ENCODE peak calls at places on chromosome 7, in four cellular contexts. One of them, this sample, is unnamed. For H3K27me3 and H3K9me3, the result is how much of the 10 kb centered on the place peaks cover.

GRCh38 chr7:6649241-6649961 is 12.3 kb downstream of the ZNF316 start:
- DNase-seq in adipocyte: no peak
- DNase-seq in CD4-positive, alpha-beta T cell: no peak
- DNase-seq in PC-9: no peak
- DNase-seq in this sample: no peak

GRCh38 chr7:28815369-28815927 is 142.7 kb downstream of the TRIL start:
- DNase-seq in adipocyte: peak
- DNase-seq in CD4-positive, alpha-beta T cell: no peak
- DNase-seq in PC-9: no peak
- DNase-seq in this sample: no peak

GRCh38 chr7:481219-481930 is 38.3 kb downstream of the PDGFA start:
- DNase-seq in adipocyte: no peak
- DNase-seq in CD4-positive, alpha-beta T cell: no peak
- DNase-seq in PC-9: no peak
- DNase-seq in this sample: no peak

GRCh38 chr7:17062433-17063383 is 180.9 kb upstream of the AGR3 start:
- DNase-seq in adipocyte: peak
- DNase-seq in CD4-positive, alpha-beta T cell: no peak
- DNase-seq in PC-9: no peak
- DNase-seq in this sample: no peak

GRCh38 chr7:46658281-46658680 is 737.2 kb upstream of the IGFBP3 start:
- DNase-seq in adipocyte: no peak
- DNase-seq in CD4-positive, alpha-beta T cell: no peak
- DNase-seq in PC-9: no peak
- DNase-seq in this sample: no peak

GRCh38 chr7:158827411-158828342 is 1.6 kb downstream of the ESYT2 start:
- DNase-seq in adipocyte: peak
- DNase-seq in CD4-positive, alpha-beta T cell: no peak
- DNase-seq in PC-9: peak
- DNase-seq in this sample: no peak

GRCh38 chr7:21806388-21806787 is 139.3 kb downstream of the CDCA7L start:
- DNase-seq in adipocyte: no peak
- DNase-seq in CD4-positive, alpha-beta T cell: no peak
- DNase-seq in PC-9: no peak
- DNase-seq in this sample: no peak

GRCh38 chr7:139623518-139623917 is 100.0 kb downstream of the CLEC2L start:
- DNase-seq in adipocyte: no peak
- DNase-seq in CD4-positive, alpha-beta T cell: no peak
- DNase-seq in PC-9: no peak
- DNase-seq in this sample: no peak

GRCh38 chr7:108003591-108003935 is 602 bp upstream of the LAMB1 start:
- DNase-seq in adipocyte: no peak
- DNase-seq in CD4-positive, alpha-beta T cell: no peak
- DNase-seq in PC-9: no peak
- DNase-seq in this sample: no peak

GRCh38 chr7:55827577-55827976 is 35.0 kb downstream of the SEPTIN14 start:
- DNase-seq in adipocyte: no peak
- DNase-seq in CD4-positive, alpha-beta T cell: no peak
- DNase-seq in PC-9: peak
- DNase-seq in this sample: no peak

GRCh38 chr7:99324966-99325596 is 617 bp upstream of the ARPC1A start:
- DNase-seq in adipocyte: no peak
- DNase-seq in CD4-positive, alpha-beta T cell: no peak
- DNase-seq in PC-9: no peak
- DNase-seq in this sample: no peak

DNA sequence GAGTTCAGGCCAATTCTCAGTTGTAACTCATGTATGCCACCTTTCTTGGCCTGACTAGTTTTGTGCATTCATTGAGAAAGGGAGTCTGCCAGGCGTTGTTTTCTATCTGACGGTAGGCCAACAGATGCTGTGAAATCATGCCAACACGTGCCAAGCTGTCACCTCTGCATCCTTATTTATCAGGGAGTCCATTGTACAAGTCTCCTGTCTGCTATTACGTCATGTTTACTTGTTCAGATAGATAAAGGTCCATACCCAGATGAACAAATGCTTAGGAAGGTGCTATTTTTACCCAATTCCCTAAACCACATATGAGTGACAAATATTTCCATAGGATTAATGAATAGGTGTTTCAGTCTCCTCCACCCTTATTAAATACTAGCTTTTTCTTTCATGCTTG is 127.2 kb upstream of the CDK6 start:
- DNase-seq in adipocyte: no peak
- DNase-seq in CD4-positive, alpha-beta T cell: no peak
- DNase-seq in PC-9: no peak
- DNase-seq in this sample: no peak
- H3K27me3 ChIP-seq in adipocyte: under half
- H3K27me3 ChIP-seq in CD4-positive, alpha-beta T cell: under half
- H3K27me3 ChIP-seq in PC-9: under half
- H3K27me3 ChIP-seq in this sample: under half

DNA sequence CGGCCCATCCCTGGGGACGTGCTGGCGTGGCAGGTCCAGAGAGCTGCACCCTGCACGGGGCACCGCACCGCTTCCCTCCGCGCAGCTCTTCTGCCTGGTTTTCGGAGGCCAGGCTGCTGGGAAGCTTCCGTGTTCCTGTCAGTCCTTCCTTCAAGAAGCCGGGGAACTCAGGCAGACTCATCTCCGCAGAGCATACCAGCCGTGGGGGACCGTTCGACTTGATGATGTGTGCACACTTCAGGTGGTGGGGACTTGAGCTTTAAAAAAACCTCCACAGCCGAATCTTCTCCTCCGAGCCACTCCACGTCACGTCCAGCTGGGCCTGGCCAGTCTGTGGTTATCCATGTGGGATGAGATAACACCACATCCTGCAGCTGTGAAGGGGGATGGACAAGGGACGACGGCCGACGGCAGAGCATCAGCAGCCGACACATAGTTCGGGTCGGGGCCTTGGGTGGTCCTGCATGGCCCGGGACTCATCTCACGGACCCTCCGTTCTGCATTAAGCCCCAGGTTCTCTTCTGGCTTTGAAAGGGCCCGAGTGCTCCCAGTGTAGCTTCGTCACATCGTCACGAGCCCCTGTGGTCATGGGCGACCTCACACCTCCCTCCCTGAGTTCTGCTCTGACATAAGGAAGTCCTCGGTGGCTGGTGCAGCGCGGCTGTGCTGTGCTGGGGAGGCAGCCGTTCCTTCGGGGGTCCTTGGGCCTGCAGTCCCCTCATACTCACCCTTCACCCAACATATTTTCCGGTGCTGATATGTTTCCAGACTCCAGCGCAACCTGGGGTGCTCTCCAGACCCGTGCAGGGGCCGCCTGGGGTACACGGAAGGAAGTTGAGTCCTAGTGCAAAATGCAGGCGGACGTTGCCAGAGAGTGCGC is 4.5 kb upstream of the BHLHA15 start:
- DNase-seq in adipocyte: no peak
- DNase-seq in CD4-positive, alpha-beta T cell: no peak
- DNase-seq in PC-9: no peak
- DNase-seq in this sample: peak
- H3K9me3 ChIP-seq in adipocyte: under half
- H3K9me3 ChIP-seq in CD4-positive, alpha-beta T cell: under half
- H3K9me3 ChIP-seq in PC-9: under half
- H3K9me3 ChIP-seq in this sample: under half

DNA sequence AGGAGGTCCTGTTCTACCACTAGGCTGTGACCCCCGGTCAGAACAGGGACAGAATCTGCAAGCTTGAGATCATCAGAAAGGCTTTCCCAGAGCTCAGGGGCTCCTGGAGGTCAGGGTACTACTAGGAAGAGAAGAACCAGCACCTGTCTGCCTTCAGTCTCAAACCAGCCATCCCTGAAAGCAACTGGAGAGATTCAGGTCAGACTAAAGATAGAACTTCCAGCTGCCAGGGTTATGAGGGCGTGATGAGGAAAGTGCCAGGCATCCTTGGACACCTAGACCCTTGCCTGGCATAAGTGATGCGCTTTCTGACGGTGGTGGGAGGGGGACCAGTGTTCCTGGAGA is 63.8 kb downstream of the ELFN1 start:
- DNase-seq in adipocyte: no peak
- DNase-seq in CD4-positive, alpha-beta T cell: no peak
- DNase-seq in PC-9: no peak
- DNase-seq in this sample: no peak
- H3K27me3 ChIP-seq in adipocyte: under half
- H3K27me3 ChIP-seq in CD4-positive, alpha-beta T cell: under half
- H3K27me3 ChIP-seq in PC-9: half or more
- H3K27me3 ChIP-seq in this sample: under half

GRCh38 chr7:151504715-151505326 is 14.9 kb downstream of the RHEB start:
- DNase-seq in adipocyte: no peak
- DNase-seq in CD4-positive, alpha-beta T cell: no peak
- DNase-seq in PC-9: no peak
- DNase-seq in this sample: no peak

GRCh38 chr7:151505433-151505832 is 14.3 kb downstream of the RHEB start:
- DNase-seq in adipocyte: no peak
- DNase-seq in CD4-positive, alpha-beta T cell: no peak
- DNase-seq in PC-9: no peak
- DNase-seq in this sample: no peak

GRCh38 chr7:151505836-151506468 is 13.7 kb downstream of the RHEB start:
- DNase-seq in adipocyte: no peak
- DNase-seq in CD4-positive, alpha-beta T cell: no peak
- DNase-seq in PC-9: no peak
- DNase-seq in this sample: no peak

GRCh38 chr7:151501676-151502075 is 18.0 kb downstream of the RHEB start:
- DNase-seq in adipocyte: no peak
- DNase-seq in CD4-positive, alpha-beta T cell: no peak
- DNase-seq in PC-9: no peak
- DNase-seq in this sample: no peak

DNA sequence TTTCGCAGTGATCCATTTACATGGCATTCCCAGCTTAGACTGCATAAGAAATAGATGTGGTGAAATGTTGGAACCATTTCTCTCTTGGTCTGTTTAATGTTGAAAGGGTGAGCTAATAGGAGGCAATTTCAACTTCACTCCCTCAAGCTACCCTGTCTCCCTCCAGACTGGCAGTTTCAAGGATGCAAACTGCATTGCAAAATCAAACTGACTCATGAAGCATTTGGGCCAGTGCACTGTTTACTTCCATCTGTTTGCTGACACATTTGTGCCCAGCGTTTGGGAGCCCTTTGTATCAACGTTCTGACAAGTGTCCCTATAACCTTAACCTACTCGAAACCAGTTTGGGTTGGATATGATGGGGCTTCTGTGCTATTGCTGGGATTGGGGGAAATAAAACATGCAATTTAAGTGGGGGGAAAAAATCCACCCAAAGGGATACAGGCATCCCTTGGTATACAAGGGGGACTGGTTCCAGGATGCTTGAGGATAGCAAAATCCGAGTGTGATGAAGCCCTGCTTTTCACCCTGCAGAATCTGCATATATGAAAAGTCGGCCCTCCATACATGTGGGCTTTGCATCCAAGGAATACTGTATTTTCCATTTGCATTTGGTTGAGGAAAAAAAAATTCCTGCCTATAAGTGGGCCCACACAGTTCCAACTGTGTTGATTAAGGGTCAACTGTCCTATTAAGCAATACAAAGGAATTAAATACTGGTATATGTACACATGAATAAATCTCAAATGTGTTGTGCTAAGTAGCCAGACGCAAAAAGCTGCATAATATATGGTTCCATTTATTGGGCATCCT is 15.6 kb downstream of the RHEB start:
- DNase-seq in adipocyte: peak
- DNase-seq in CD4-positive, alpha-beta T cell: no peak
- DNase-seq in PC-9: peak
- DNase-seq in this sample: no peak
- H3K9me3 ChIP-seq in adipocyte: under half
- H3K9me3 ChIP-seq in CD4-positive, alpha-beta T cell: under half
- H3K9me3 ChIP-seq in PC-9: under half
- H3K9me3 ChIP-seq in this sample: under half

GRCh38 chr7:93198472-93198871 is 27.8 kb downstream of the HEPACAM2 start:
- DNase-seq in adipocyte: no peak
- DNase-seq in CD4-positive, alpha-beta T cell: no peak
- DNase-seq in PC-9: no peak
- DNase-seq in this sample: no peak

GRCh38 chr7:93194368-93194767 is 31.9 kb downstream of the HEPACAM2 start:
- DNase-seq in adipocyte: peak
- DNase-seq in CD4-positive, alpha-beta T cell: no peak
- DNase-seq in PC-9: peak
- DNase-seq in this sample: peak

GRCh38 chr7:93196331-93196730 is 29.9 kb downstream of the HEPACAM2 start:
- DNase-seq in adipocyte: no peak
- DNase-seq in CD4-positive, alpha-beta T cell: no peak
- DNase-seq in PC-9: no peak
- DNase-seq in this sample: no peak
- H3K27me3 ChIP-seq in adipocyte: under half
- H3K27me3 ChIP-seq in CD4-positive, alpha-beta T cell: under half
- H3K27me3 ChIP-seq in PC-9: under half
- H3K27me3 ChIP-seq in this sample: under half